ENCODE peak calls at places on chromosomes 6 and 20, in ten cellular contexts. O, Q, S, J, Y, L, U, M, H and V are unnamed samples.

GRCh38 chr6:6712258-6712978 is 123.9 kb downstream of the LY86 start:
- DNase-seq in O (no peak), Q (no peak), S (no peak), J (peak; percentile 72), Y (no peak), L (no peak), U (no peak), M (no peak), H (peak; percentile 83), V (no peak)

GRCh38 chr20:325043-325888 is at the start of gene SOX12:
- DNase-seq in O (peak; percentile 95), Q (peak; percentile 71), S (no peak), J (peak; percentile 99), Y (peak; percentile 90), L (peak; percentile 95), U (peak; percentile 100), M (peak; percentile 98), H (peak; percentile 96), V (peak; percentile 91)

GRCh38 chr20:50277460-50278376 is 87.1 kb downstream of the CEBPB start:
- DNase-seq in O (no peak), Q (no peak), S (no peak), J (no peak), Y (no peak), L (no peak), U (no peak), M (no peak), H (no peak), V (no peak)

GRCh38 chr6:103105686-103106085 is 1712.2 kb downstream of the GRIK2 start:
- DNase-seq in O (no peak), Q (no peak), S (no peak), J (no peak), Y (no peak), L (no peak), U (no peak), M (no peak), H (no peak), V (no peak)

GRCh38 chr6:95578106-95578410 is 723 bp downstream of the MANEA start:
- DNase-seq in O (no peak), Q (no peak), S (no peak), J (no peak), Y (no peak), L (no peak), U (no peak), M (no peak), H (peak; percentile 15), V (peak; percentile 9)

GRCh38 chr20:35000922-35001595 is 45.4 kb downstream of the MYH7B start:
- DNase-seq in O (no peak), Q (no peak), S (no peak), J (no peak), Y (no peak), L (no peak), U (no peak), M (no peak), H (no peak), V (no peak)

GRCh38 chr6:110043366-110043994 is 65.4 kb downstream of the GPR6 start:
- DNase-seq in O (no peak), Q (no peak), S (no peak), J (no peak), Y (no peak), L (no peak), U (no peak), M (no peak), H (no peak), V (no peak)

GRCh38 chr6:106748547-106749207 is 119.3 kb downstream of the QRSL1 start:
- DNase-seq in O (no peak), Q (no peak), S (no peak), J (no peak), Y (no peak), L (no peak), U (no peak), M (no peak), H (no peak), V (no peak)

GRCh38 chr6:36049582-36049981 is 22.0 kb downstream of the MAPK14 start:
- DNase-seq in O (no peak), Q (no peak), S (no peak), J (no peak), Y (no peak), L (no peak), U (no peak), M (no peak), H (no peak), V (no peak)

GRCh38 chr6:56259682-56260081 is 12.3 kb upstream of the COL21A1 start:
- DNase-seq in O (no peak), Q (no peak), S (no peak), J (no peak), Y (no peak), L (no peak), U (no peak), M (no peak), H (no peak), V (no peak)

GRCh38 chr6:44105993-44106740 is 21.1 kb downstream of the MRPL14 start:
- DNase-seq in O (no peak), Q (no peak), S (no peak), J (no peak), Y (no peak), L (no peak), U (no peak), M (no peak), H (no peak), V (no peak)

GRCh38 chr6:148002067-148002466 is 340.6 kb upstream of the SASH1 start:
- DNase-seq in O (no peak), Q (no peak), S (no peak), J (no peak), Y (no peak), L (no peak), U (no peak), M (no peak), H (no peak), V (no peak)

GRCh38 chr6:42923656-42924055 is 5.6 kb upstream of the CNPY3 start:
- DNase-seq in O (no peak), Q (no peak), S (no peak), J (no peak), Y (no peak), L (no peak), U (no peak), M (no peak), H (no peak), V (no peak)

GRCh38 chr20:4591975-4592315 is 129.8 kb upstream of the PRND start:
- DNase-seq in O (no peak), Q (no peak), S (peak; percentile 92), J (no peak), Y (no peak), L (no peak), U (peak; percentile 15), M (no peak), H (no peak), V (no peak)

GRCh38 chr20:4597215-4597614 is 124.5 kb upstream of the PRND start:
- DNase-seq in O (no peak), Q (no peak), S (no peak), J (no peak), Y (no peak), L (no peak), U (no peak), M (no peak), H (no peak), V (no peak)

GRCh38 chr20:4593149-4593525 is 128.6 kb upstream of the PRND start:
- DNase-seq in O (no peak), Q (no peak), S (no peak), J (no peak), Y (no peak), L (no peak), U (no peak), M (no peak), H (no peak), V (no peak)

GRCh38 chr20:4592316-4593148 is 129.2 kb upstream of the PRND start:
- DNase-seq in O (no peak), Q (no peak), S (peak; percentile 61), J (peak; percentile 67), Y (peak; percentile 63), L (no peak), U (peak; percentile 94), M (no peak), H (peak; percentile 81), V (peak; percentile 52)
- TF ChIP-seq POLR2A in O (no peak), Q (no peak), S (no peak), J (no peak), Y (no peak), L (no peak), U (no peak), M (no peak), H (no peak), V (no peak)

DNA sequence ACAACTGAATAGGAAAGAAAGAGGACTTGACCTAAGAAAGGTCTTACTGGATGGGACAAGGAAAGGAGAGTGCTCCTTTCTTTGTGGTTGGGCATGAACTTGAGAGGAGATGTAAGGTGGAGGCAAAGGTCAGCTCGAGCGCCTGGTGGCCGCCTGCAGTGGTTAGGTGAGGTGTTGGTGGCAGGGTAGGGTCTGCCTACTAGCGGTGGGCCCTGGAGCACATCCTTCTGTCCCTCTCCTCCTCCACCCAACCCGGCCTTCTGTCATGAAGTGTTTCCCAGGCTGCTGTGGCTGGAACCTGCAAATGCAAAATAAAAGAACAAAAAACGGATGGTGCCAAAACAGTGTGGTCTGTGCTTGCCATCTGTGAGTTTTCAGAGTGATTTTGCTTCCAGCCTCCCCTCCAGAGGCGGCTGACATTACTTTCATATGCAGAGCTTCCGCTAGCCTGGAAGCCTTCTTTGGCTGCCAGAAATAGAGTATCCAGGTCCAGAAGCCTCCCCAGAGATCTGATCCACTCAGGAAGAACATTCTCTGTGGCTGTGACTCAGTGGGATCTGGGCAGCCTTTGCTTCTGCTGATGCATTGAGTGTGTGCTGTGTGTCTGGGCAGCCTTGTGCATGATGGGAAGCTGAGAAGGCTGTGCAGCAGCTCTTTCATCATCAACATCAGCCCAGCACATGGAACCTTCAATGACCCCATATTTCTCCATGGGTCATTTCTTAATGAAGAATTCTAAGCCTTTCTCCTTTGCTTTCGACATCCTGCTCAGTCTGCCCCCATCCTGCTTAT is 79.8 kb upstream of the FAM184A start:
- DNase-seq in O (no peak), Q (no peak), S (no peak), J (no peak), Y (no peak), L (no peak), U (peak; percentile 46), M (peak; percentile 90), H (no peak), V (no peak)
- TF ChIP-seq POLR2AphosphoS5 in O (no peak), Q (no peak), S (no peak), J (peak; percentile 19), Y (no peak), L (peak; percentile 32), U (peak; percentile 67), M (peak; percentile 24), H (no peak), V (no peak)

GRCh38 chr6:158040804-158041347 is 59.2 kb downstream of the SYNJ2 start:
- DNase-seq in O (no peak), Q (no peak), S (no peak), J (no peak), Y (no peak), L (no peak), U (no peak), M (peak; percentile 56), H (no peak), V (no peak)
- TF ChIP-seq POLR2A in O (no peak), Q (no peak), S (no peak), J (no peak), Y (no peak), L (no peak), U (no peak), M (no peak), H (no peak), V (no peak)

DNA sequence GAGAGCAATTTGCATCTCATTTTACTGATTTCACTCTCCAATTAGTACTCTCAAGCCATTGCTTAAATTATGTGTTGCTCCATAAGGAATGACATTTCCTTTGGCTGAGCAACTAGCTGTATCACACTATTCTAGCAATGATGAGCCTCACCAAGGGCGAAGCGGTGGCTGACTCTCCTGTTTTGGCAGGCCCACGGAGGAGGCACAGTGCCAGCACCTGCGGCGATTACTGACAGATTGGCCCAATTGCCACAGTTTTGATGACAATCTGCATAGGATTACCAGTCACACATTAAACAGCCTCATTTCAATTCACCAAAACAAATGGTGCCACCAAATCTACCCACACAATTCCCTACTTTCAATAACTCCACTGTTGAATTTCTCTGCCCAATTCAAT is 286.9 kb downstream of the PTPRK start:
- DNase-seq in O (no peak), Q (no peak), S (no peak), J (no peak), Y (no peak), L (no peak), U (peak; percentile 3), M (no peak), H (no peak), V (no peak)
- TF ChIP-seq POLR2AphosphoS5 in O (no peak), Q (no peak), S (no peak), J (no peak), Y (no peak), L (no peak), U (no peak), M (no peak), H (no peak), V (no peak)